ENCODE peak calls at places on chromosome 15, in six cellular contexts. One of them, this sample, is unnamed.

GRCh38 chr15:94584833-94585244 is 353.5 kb downstream of the MCTP2 start:
- DNase-seq in CD4-positive, CD25-positive, alpha-beta regulatory T cell: peak
- DNase-seq in sigmoid colon: no peak
- DNase-seq in Caco-2: no peak
- DNase-seq in hepatocyte: no peak
- DNase-seq in CD8-positive, alpha-beta memory T cell: peak
- DNase-seq in this sample: peak

GRCh38 chr15:30990036-30990435 is 1.4 kb downstream of the MTMR10 start:
- DNase-seq in CD4-positive, CD25-positive, alpha-beta regulatory T cell: peak
- DNase-seq in sigmoid colon: no peak
- DNase-seq in Caco-2: peak
- DNase-seq in hepatocyte: no peak
- DNase-seq in CD8-positive, alpha-beta memory T cell: no peak
- DNase-seq in this sample: no peak

GRCh38 chr15:78917888-78918287 is 27.0 kb downstream of the CTSH start:
- DNase-seq in CD4-positive, CD25-positive, alpha-beta regulatory T cell: no peak
- DNase-seq in sigmoid colon: no peak
- DNase-seq in Caco-2: no peak
- DNase-seq in hepatocyte: no peak
- DNase-seq in CD8-positive, alpha-beta memory T cell: no peak
- DNase-seq in this sample: no peak

GRCh38 chr15:32029862-32030781 is at the start of gene CHRNA7:
- DNase-seq in CD4-positive, CD25-positive, alpha-beta regulatory T cell: peak
- DNase-seq in sigmoid colon: peak
- DNase-seq in Caco-2: peak
- DNase-seq in hepatocyte: peak
- DNase-seq in CD8-positive, alpha-beta memory T cell: no peak
- DNase-seq in this sample: peak

GRCh38 chr15:96146711-96147110 is 183.8 kb upstream of the NR2F2 start:
- DNase-seq in CD4-positive, CD25-positive, alpha-beta regulatory T cell: no peak
- DNase-seq in sigmoid colon: no peak
- DNase-seq in Caco-2: no peak
- DNase-seq in hepatocyte: no peak
- DNase-seq in CD8-positive, alpha-beta memory T cell: no peak
- DNase-seq in this sample: no peak

GRCh38 chr15:79172032-79172481 is 81.5 kb upstream of the RASGRF1 start:
- DNase-seq in CD4-positive, CD25-positive, alpha-beta regulatory T cell: no peak
- DNase-seq in sigmoid colon: no peak
- DNase-seq in Caco-2: peak
- DNase-seq in hepatocyte: no peak
- DNase-seq in CD8-positive, alpha-beta memory T cell: no peak
- DNase-seq in this sample: peak

GRCh38 chr15:101206173-101206572 is 45.7 kb downstream of the CHSY1 start:
- DNase-seq in CD4-positive, CD25-positive, alpha-beta regulatory T cell: peak
- DNase-seq in sigmoid colon: no peak
- DNase-seq in Caco-2: no peak
- DNase-seq in hepatocyte: no peak
- DNase-seq in CD8-positive, alpha-beta memory T cell: peak
- DNase-seq in this sample: peak

GRCh38 chr15:96585634-96586386 is 255.3 kb downstream of the NR2F2 start:
- DNase-seq in CD4-positive, CD25-positive, alpha-beta regulatory T cell: no peak
- DNase-seq in sigmoid colon: no peak
- DNase-seq in Caco-2: no peak
- DNase-seq in hepatocyte: no peak
- DNase-seq in CD8-positive, alpha-beta memory T cell: no peak
- DNase-seq in this sample: no peak

GRCh38 chr15:23073890-23074631 is 34.7 kb upstream of the TUBGCP5 start:
- DNase-seq in CD4-positive, CD25-positive, alpha-beta regulatory T cell: no peak
- DNase-seq in sigmoid colon: no peak
- DNase-seq in Caco-2: no peak
- DNase-seq in hepatocyte: no peak
- DNase-seq in CD8-positive, alpha-beta memory T cell: no peak
- DNase-seq in this sample: no peak

GRCh38 chr15:34849364-34849959 is 54.1 kb upstream of the ACTC1 start:
- DNase-seq in CD4-positive, CD25-positive, alpha-beta regulatory T cell: no peak
- DNase-seq in sigmoid colon: no peak
- DNase-seq in Caco-2: no peak
- DNase-seq in hepatocyte: no peak
- DNase-seq in CD8-positive, alpha-beta memory T cell: no peak
- DNase-seq in this sample: no peak

GRCh38 chr15:87753539-87753938 is 503.0 kb downstream of the NTRK3 start:
- DNase-seq in CD4-positive, CD25-positive, alpha-beta regulatory T cell: no peak
- DNase-seq in sigmoid colon: no peak
- DNase-seq in Caco-2: no peak
- DNase-seq in hepatocyte: no peak
- DNase-seq in CD8-positive, alpha-beta memory T cell: no peak
- DNase-seq in this sample: no peak

GRCh38 chr15:80093854-80094418 is 34.5 kb downstream of the ZFAND6 start:
- DNase-seq in CD4-positive, CD25-positive, alpha-beta regulatory T cell: no peak
- DNase-seq in sigmoid colon: peak
- DNase-seq in Caco-2: no peak
- DNase-seq in hepatocyte: peak
- DNase-seq in CD8-positive, alpha-beta memory T cell: no peak
- DNase-seq in this sample: no peak

GRCh38 chr15:41884458-41884857 is 9.4 kb downstream of the SPTBN5 start:
- DNase-seq in CD4-positive, CD25-positive, alpha-beta regulatory T cell: no peak
- DNase-seq in sigmoid colon: no peak
- DNase-seq in Caco-2: no peak
- DNase-seq in hepatocyte: no peak
- DNase-seq in CD8-positive, alpha-beta memory T cell: no peak
- DNase-seq in this sample: no peak

GRCh38 chr15:41881925-41882688 is 11.7 kb downstream of the SPTBN5 start:
- DNase-seq in CD4-positive, CD25-positive, alpha-beta regulatory T cell: no peak
- DNase-seq in sigmoid colon: no peak
- DNase-seq in Caco-2: no peak
- DNase-seq in hepatocyte: peak
- DNase-seq in CD8-positive, alpha-beta memory T cell: no peak
- DNase-seq in this sample: no peak

GRCh38 chr15:41881550-41881924 is 12.3 kb downstream of the SPTBN5 start:
- DNase-seq in CD4-positive, CD25-positive, alpha-beta regulatory T cell: no peak
- DNase-seq in sigmoid colon: no peak
- DNase-seq in Caco-2: no peak
- DNase-seq in hepatocyte: no peak
- DNase-seq in CD8-positive, alpha-beta memory T cell: no peak
- DNase-seq in this sample: no peak

GRCh38 chr15:41883484-41883825 is 10.4 kb downstream of the SPTBN5 start:
- DNase-seq in CD4-positive, CD25-positive, alpha-beta regulatory T cell: no peak
- DNase-seq in sigmoid colon: no peak
- DNase-seq in Caco-2: no peak
- DNase-seq in hepatocyte: no peak
- DNase-seq in CD8-positive, alpha-beta memory T cell: no peak
- DNase-seq in this sample: no peak

GRCh38 chr15:41882689-41883483 is 11.0 kb downstream of the SPTBN5 start:
- DNase-seq in CD4-positive, CD25-positive, alpha-beta regulatory T cell: no peak
- DNase-seq in sigmoid colon: no peak
- DNase-seq in Caco-2: no peak
- DNase-seq in hepatocyte: no peak
- DNase-seq in CD8-positive, alpha-beta memory T cell: no peak
- DNase-seq in this sample: peak
- H3K4me3 ChIP-seq in CD4-positive, CD25-positive, alpha-beta regulatory T cell: no peak
- H3K4me3 ChIP-seq in sigmoid colon: no peak
- H3K4me3 ChIP-seq in Caco-2: no peak
- H3K4me3 ChIP-seq in hepatocyte: no peak
- H3K4me3 ChIP-seq in CD8-positive, alpha-beta memory T cell: no peak
- H3K4me3 ChIP-seq in this sample: no peak

GRCh38 chr15:92953569-92953968 is 53.4 kb downstream of the CHD2 start:
- DNase-seq in CD4-positive, CD25-positive, alpha-beta regulatory T cell: no peak
- DNase-seq in sigmoid colon: no peak
- DNase-seq in Caco-2: no peak
- DNase-seq in hepatocyte: no peak
- DNase-seq in CD8-positive, alpha-beta memory T cell: no peak
- DNase-seq in this sample: no peak

GRCh38 chr15:92955706-92956105 is 55.6 kb downstream of the CHD2 start:
- DNase-seq in CD4-positive, CD25-positive, alpha-beta regulatory T cell: no peak
- DNase-seq in sigmoid colon: no peak
- DNase-seq in Caco-2: no peak
- DNase-seq in hepatocyte: no peak
- DNase-seq in CD8-positive, alpha-beta memory T cell: no peak
- DNase-seq in this sample: no peak

GRCh38 chr15:92952451-92952850 is 52.3 kb downstream of the CHD2 start:
- DNase-seq in CD4-positive, CD25-positive, alpha-beta regulatory T cell: no peak
- DNase-seq in sigmoid colon: no peak
- DNase-seq in Caco-2: no peak
- DNase-seq in hepatocyte: no peak
- DNase-seq in CD8-positive, alpha-beta memory T cell: no peak
- DNase-seq in this sample: no peak

GRCh38 chr15:92954578-92954977 is 54.5 kb downstream of the CHD2 start:
- DNase-seq in CD4-positive, CD25-positive, alpha-beta regulatory T cell: peak
- DNase-seq in sigmoid colon: no peak
- DNase-seq in Caco-2: peak
- DNase-seq in hepatocyte: no peak
- DNase-seq in CD8-positive, alpha-beta memory T cell: no peak
- DNase-seq in this sample: peak

GRCh38 chr15:92953997-92954396 is 53.9 kb downstream of the CHD2 start:
- DNase-seq in CD4-positive, CD25-positive, alpha-beta regulatory T cell: no peak
- DNase-seq in sigmoid colon: no peak
- DNase-seq in Caco-2: no peak
- DNase-seq in hepatocyte: no peak
- DNase-seq in CD8-positive, alpha-beta memory T cell: no peak
- DNase-seq in this sample: no peak
- H3K4me3 ChIP-seq in CD4-positive, CD25-positive, alpha-beta regulatory T cell: no peak
- H3K4me3 ChIP-seq in sigmoid colon: no peak
- H3K4me3 ChIP-seq in Caco-2: no peak
- H3K4me3 ChIP-seq in hepatocyte: no peak
- H3K4me3 ChIP-seq in CD8-positive, alpha-beta memory T cell: no peak
- H3K4me3 ChIP-seq in this sample: no peak

GRCh38 chr15:63044645-63045437 is 2.3 kb downstream of the TPM1 start:
- DNase-seq in CD4-positive, CD25-positive, alpha-beta regulatory T cell: no peak
- DNase-seq in sigmoid colon: peak
- DNase-seq in Caco-2: peak
- DNase-seq in hepatocyte: no peak
- DNase-seq in CD8-positive, alpha-beta memory T cell: no peak
- DNase-seq in this sample: no peak

GRCh38 chr15:63044077-63044644 is 1.6 kb downstream of the TPM1 start:
- DNase-seq in CD4-positive, CD25-positive, alpha-beta regulatory T cell: no peak
- DNase-seq in sigmoid colon: no peak
- DNase-seq in Caco-2: no peak
- DNase-seq in hepatocyte: no peak
- DNase-seq in CD8-positive, alpha-beta memory T cell: no peak
- DNase-seq in this sample: no peak

GRCh38 chr15:63046927-63047760 is 4.6 kb downstream of the TPM1 start:
- DNase-seq in CD4-positive, CD25-positive, alpha-beta regulatory T cell: no peak
- DNase-seq in sigmoid colon: no peak
- DNase-seq in Caco-2: no peak
- DNase-seq in hepatocyte: no peak
- DNase-seq in CD8-positive, alpha-beta memory T cell: no peak
- DNase-seq in this sample: no peak

GRCh38 chr15:63047792-63048114 is 5.2 kb downstream of the TPM1 start:
- DNase-seq in CD4-positive, CD25-positive, alpha-beta regulatory T cell: no peak
- DNase-seq in sigmoid colon: no peak
- DNase-seq in Caco-2: no peak
- DNase-seq in hepatocyte: no peak
- DNase-seq in CD8-positive, alpha-beta memory T cell: no peak
- DNase-seq in this sample: no peak

DNA sequence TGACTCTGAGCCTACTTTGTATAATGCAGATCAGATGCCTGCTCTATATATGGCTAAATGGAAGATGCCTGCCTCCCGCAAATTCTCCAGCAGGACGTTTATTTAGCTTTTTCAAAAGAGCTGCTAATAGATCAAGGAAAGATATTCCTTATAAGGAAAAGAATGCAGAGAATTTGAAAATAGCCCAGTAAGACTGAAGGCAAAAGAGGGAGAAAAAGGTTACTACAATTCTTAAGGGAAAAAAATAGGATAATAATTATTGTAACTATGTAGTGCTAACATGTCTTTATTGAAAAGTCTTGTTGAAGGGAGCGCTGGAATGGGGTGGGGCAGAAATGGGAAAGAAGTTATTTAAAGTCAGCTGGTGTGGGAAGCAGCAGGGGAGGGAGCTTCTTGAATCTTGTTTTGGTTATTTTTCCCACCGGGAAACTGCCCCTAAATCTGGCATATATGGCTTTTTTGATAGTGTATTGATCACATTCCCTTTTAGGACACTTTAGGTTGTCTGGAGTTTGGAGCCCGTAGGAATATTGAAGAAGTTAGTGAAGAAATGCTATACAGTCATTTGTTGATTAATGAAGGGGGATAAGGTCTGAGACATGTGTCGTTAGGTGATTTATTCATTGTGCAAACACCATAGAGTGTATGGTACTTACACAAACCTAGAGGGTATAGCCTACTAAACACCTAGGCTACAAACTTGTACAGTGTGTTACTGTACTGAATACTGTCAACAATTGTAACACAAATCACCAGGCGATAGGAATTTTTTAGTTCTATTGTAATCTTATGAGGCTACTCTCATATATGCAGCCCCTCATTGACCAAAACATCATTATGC is 3.1 kb downstream of the TPM1 start:
- DNase-seq in CD4-positive, CD25-positive, alpha-beta regulatory T cell: no peak
- DNase-seq in sigmoid colon: no peak
- DNase-seq in Caco-2: no peak
- DNase-seq in hepatocyte: no peak
- DNase-seq in CD8-positive, alpha-beta memory T cell: no peak
- DNase-seq in this sample: no peak
- H3K4me3 ChIP-seq in CD4-positive, CD25-positive, alpha-beta regulatory T cell: no peak
- H3K4me3 ChIP-seq in sigmoid colon: peak
- H3K4me3 ChIP-seq in Caco-2: no peak
- H3K4me3 ChIP-seq in hepatocyte: no peak
- H3K4me3 ChIP-seq in CD8-positive, alpha-beta memory T cell: no peak
- H3K4me3 ChIP-seq in this sample: no peak

GRCh38 chr15:40031300-40031699 is 7.7 kb downstream of the SRP14 start:
- DNase-seq in CD4-positive, CD25-positive, alpha-beta regulatory T cell: no peak
- DNase-seq in sigmoid colon: no peak
- DNase-seq in Caco-2: no peak
- DNase-seq in hepatocyte: no peak
- DNase-seq in CD8-positive, alpha-beta memory T cell: no peak
- DNase-seq in this sample: no peak
- H3K4me3 ChIP-seq in CD4-positive, CD25-positive, alpha-beta regulatory T cell: no peak
- H3K4me3 ChIP-seq in sigmoid colon: no peak
- H3K4me3 ChIP-seq in Caco-2: no peak
- H3K4me3 ChIP-seq in hepatocyte: no peak
- H3K4me3 ChIP-seq in CD8-positive, alpha-beta memory T cell: no peak
- H3K4me3 ChIP-seq in this sample: no peak

DNA sequence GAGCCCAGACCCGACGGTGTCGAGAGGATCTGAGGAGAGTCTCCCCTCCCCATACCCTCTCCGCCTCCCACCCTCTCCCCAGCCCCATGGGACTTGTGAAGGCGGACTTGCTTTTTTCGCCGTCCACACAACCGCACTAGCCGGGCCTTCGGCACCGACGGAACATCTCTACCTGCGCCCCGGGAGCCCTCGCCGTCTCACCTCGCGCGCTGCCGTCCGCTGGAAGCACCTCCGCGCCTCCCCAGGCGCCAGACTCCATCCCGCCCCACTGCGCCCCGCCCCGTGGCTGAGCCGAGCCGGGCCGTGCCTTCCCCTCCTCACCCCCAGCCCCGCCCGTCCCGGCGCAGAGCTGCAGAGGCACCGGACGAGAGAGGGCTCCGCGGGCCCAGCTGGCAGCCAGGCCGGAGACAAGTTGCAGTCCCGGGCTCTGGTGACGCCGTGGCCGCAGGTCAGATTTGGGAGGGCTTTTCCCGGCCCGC is at the start of the genes DUOX1 and DUOXA1:
- DNase-seq in CD4-positive, CD25-positive, alpha-beta regulatory T cell: peak
- DNase-seq in sigmoid colon: no peak
- DNase-seq in Caco-2: no peak
- DNase-seq in hepatocyte: peak
- DNase-seq in CD8-positive, alpha-beta memory T cell: peak
- DNase-seq in this sample: no peak
- H3K4me3 ChIP-seq in CD4-positive, CD25-positive, alpha-beta regulatory T cell: no peak
- H3K4me3 ChIP-seq in sigmoid colon: no peak
- H3K4me3 ChIP-seq in Caco-2: no peak
- H3K4me3 ChIP-seq in hepatocyte: peak
- H3K4me3 ChIP-seq in CD8-positive, alpha-beta memory T cell: no peak
- H3K4me3 ChIP-seq in this sample: no peak